ENCODE peak calls at places on chromosome 11, in four cellular contexts. W, C, L and K are unnamed samples.

GRCh38 chr11:370087-370941 is 1.0 kb downstream of the B4GALNT4 start:
- DNase-seq in W (no peak), L (no peak), C (no peak), K (no peak)

GRCh38 chr11:123545726-123546125 is 108.7 kb downstream of the SCN3B start:
- DNase-seq in C (no peak), L (no peak), W (no peak), K (no peak)

GRCh38 chr11:69358398-69359080 is 64.6 kb downstream of the MYEOV start:
- DNase-seq in W (no peak), C (peak; percentile 8), L (no peak), K (no peak)

GRCh38 chr11:69040581-69041260 is 8.0 kb upstream of the TPCN2 start:
- DNase-seq in W (peak; percentile 87), L (peak; percentile 74), C (no peak), K (no peak)

GRCh38 chr11:126153999-126154398 is 57.5 kb downstream of the RPUSD4 start:
- DNase-seq in W (peak; percentile 97), L (peak; percentile 43), C (no peak), K (no peak)

GRCh38 chr11:16000065-16000464 is 356.3 kb downstream of the SOX6 start:
- DNase-seq in C (no peak), W (peak; percentile 76), L (peak; percentile 85), K (no peak)

GRCh38 chr11:116641561-116642045 is 131.2 kb downstream of the BUD13 start:
- DNase-seq in L (peak; percentile 37), C (no peak), W (no peak), K (peak; percentile 76)

GRCh38 chr11:132258865-132259264 is 888.5 kb downstream of the NTM start:
- DNase-seq in W (no peak), L (no peak), C (no peak), K (no peak)

GRCh38 chr11:69848196-69848595 is 29.0 kb upstream of the FGF3 start:
- DNase-seq in L (peak; percentile 48), W (peak; percentile 17), C (no peak), K (peak; percentile 39)

GRCh38 chr11:47099213-47099917 is 77.3 kb downstream of the ARFGAP2 start:
- DNase-seq in L (peak; percentile 39), W (no peak), C (no peak), K (no peak)

GRCh38 chr11:12979928-12980689 is 29.0 kb upstream of the RASSF10 start:
- DNase-seq in W (no peak), L (no peak), C (no peak), K (no peak)

DNA sequence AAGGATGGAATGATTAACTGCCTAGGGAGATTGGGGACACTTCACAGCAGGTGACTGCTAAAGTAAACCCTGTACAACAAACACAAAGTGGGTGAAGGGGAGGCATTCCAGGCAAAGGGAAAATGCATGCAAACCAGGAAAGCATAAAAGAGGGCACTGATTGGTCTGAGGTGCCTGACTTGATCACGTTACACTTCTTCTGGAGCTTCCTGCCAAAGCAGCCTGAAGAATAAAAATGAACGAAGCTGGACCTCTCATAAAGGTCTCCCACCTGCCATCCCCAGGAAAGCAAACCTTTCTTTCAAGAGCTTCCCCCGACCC is 46.7 kb upstream of the SCUBE2 start:
- DNase-seq in C (no peak), L (no peak), W (no peak), K (no peak)
- TF ChIP-seq CTCF in C (no peak), L (no peak), W (no peak), K (no peak)

DNA sequence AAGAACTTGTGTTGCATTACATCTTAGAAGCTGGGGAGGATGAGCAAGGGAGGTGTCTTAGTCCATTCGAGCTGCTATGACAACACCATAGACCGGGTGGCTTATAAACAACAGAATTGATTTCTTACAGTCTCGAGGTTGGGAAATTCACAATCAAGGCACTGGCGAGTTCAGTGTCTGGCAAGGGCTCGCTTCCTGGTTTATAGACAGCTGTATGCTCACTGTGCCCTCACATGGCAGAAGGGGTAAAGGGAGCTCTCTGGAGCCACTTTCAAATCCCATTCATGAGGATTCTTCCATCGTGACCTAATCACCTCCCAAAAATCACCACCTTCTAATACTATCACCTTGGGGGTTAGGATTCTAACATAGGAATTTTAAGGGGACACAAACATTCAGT is 150.0 kb upstream of the NECTIN1 start:
- DNase-seq in C (no peak), W (no peak), L (no peak), K (no peak)
- TF ChIP-seq CTCF in C (no peak), W (no peak), L (no peak), K (no peak)

GRCh38 chr11:76237914-76238313 is 31.6 kb upstream of the WNT11 start:
- DNase-seq in L (no peak), C (no peak), W (peak; percentile 15), K (no peak)
- TF ChIP-seq CTCF in L (no peak), C (no peak), W (no peak), K (no peak)

DNA sequence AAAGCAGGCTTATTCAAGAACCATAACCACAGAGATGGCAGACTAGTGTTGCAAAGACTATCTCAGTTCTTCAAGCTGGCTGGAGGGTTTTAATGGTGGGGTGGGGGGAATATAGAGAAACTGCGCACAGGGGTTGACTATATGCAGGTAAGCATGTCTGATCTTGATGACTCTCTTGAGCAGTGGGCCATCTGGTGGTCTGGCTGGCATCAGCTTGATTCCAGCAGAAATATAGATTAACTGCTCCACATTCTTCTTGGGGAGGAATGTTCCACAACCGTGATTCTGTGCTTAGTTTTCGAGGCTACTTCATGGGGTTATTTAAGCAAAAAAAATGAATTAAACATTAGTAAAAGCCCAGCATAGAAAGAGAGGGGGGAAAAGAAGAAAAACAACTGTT is 158.8 kb upstream of the PGR start:
- DNase-seq in W (no peak), C (no peak), L (no peak), K (no peak)
- TF ChIP-seq CTCF in W (no peak), C (no peak), L (no peak), K (no peak)

DNA sequence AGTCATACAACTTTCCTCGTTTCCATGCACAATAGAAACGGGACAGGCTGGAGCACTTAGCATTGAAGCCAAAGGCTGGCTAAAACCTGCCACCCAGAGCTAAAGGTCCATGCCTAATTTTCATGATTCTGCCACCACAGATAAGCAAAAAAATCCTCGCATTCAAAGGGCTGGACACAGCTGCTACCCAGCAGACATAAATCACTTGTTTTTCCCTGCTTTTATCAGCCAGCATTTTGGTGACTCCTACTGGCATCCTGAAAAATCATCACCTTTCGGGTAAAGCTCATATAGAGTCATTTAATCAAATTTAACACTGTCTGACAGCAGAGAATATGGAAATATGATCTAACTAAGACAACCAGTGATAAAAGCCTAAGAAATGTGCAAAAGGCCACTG is 37.9 kb downstream of the ALG9 start:
- DNase-seq in L (peak; percentile 7), W (no peak), C (no peak), K (no peak)
- TF ChIP-seq CTCF in L (no peak), W (no peak), C (no peak), K (no peak)

GRCh38 chr11:36374726-36375125 is 78.6 kb downstream of the PRR5L start:
- DNase-seq in L (no peak), C (no peak), W (no peak), K (no peak)

GRCh38 chr11:36375348-36376314 is 79.5 kb downstream of the PRR5L start:
- DNase-seq in L (no peak), C (no peak), W (no peak), K (no peak)

GRCh38 chr11:36376315-36376887 is 80.3 kb downstream of the PRR5L start:
- DNase-seq in C (no peak), L (peak; percentile 57), W (no peak), K (no peak)

GRCh38 chr11:36377759-36378553 is 81.9 kb downstream of the PRR5L start:
- DNase-seq in C (no peak), L (no peak), W (no peak), K (no peak)

GRCh38 chr11:36376888-36377758 is 81.0 kb downstream of the PRR5L start:
- DNase-seq in C (peak; percentile 44), W (no peak), L (peak; percentile 71), K (peak; percentile 31)
- TF ChIP-seq CTCF in C (no peak), W (peak; percentile 51), L (peak; percentile 80), K (peak; percentile 27)

DNA sequence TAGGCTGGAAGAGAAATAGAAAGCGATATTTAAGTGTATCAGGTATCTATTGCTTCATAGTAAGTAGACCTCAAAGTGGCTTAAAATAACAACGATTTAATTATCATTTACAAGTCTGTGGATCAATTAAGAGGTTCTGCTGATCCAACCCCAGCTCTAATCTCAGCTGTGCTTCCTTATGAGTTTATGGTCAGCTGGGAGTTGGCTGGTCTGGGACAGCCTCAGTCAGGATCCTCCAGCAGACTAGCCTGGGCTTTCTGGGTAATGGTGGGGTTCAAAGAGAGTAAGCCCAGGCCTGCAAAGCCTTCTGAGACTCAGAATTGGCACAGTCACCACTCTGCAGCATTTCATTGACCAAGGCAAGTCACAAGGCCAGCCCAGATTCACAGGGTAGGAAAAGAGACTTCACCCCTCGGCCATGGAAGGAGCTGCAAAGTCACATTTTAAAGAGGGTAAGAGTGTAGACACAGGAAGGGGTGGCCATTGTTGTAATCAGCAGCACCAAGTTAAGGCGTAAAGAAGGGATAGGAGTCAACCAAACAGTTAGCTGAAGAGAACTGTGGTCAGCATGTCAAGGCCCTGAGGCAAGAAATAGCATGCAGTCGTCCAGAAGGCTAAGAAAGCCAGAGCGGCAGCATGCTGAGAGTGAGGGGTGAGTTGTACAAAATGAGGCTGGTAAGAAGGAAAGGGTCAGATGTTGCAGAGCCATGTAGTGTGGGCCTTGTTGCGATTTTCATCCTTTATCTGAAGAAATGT is 168.2 kb downstream of the ETS1 start:
- DNase-seq in C (no peak), L (no peak), W (no peak), K (no peak)
- TF ChIP-seq CTCF in C (no peak), L (no peak), W (no peak), K (no peak)

GRCh38 chr11:31915867-31916266 is 104.7 kb upstream of the PAX6 start:
- DNase-seq in L (no peak), W (no peak), C (no peak), K (no peak)

GRCh38 chr11:31910950-31911576 is 99.9 kb upstream of the PAX6 start:
- DNase-seq in C (no peak), L (no peak), W (no peak), K (no peak)

GRCh38 chr11:31919175-31919574 is 108.1 kb upstream of the PAX6 start:
- DNase-seq in W (no peak), C (no peak), L (no peak), K (no peak)

GRCh38 chr11:31912808-31913207 is 101.7 kb upstream of the PAX6 start:
- DNase-seq in C (no peak), L (peak; percentile 1), W (peak; percentile 2), K (no peak)

GRCh38 chr11:31913985-31914384 is 102.9 kb upstream of the PAX6 start:
- DNase-seq in W (no peak), C (no peak), L (no peak), K (no peak)
- TF ChIP-seq CTCF in W (no peak), C (no peak), L (no peak), K (no peak)